ENCODE peak calls at places on chromosomes 16 and 17, in seven cellular contexts. D is cardiac muscle cell; O is IMR-90; Z is CD4-positive, CD25-positive, alpha-beta regulatory T cell; E is GM23248; V is endodermal cell; B is body of pancreas. T is an unnamed sample. For H3K27me3 and H3K4me1, the result is how much of the 10 kb centered on the place peaks cover.

GRCh38 chr17:3447625-3448024 is 14.0 kb upstream of the OR1E2 start:
- DNase-seq in D (peak), O (no peak), Z (no peak), E (peak), V (peak), B (no peak), T (no peak)

GRCh38 chr17:7293821-7294613 is 422 bp downstream of the YBX2 start:
- DNase-seq in D (no peak), O (no peak), Z (no peak), E (no peak), V (peak), B (peak), T (no peak)

GRCh38 chr16:7137560-7138330 is 194.9 kb upstream of the RBFOX1 start:
- DNase-seq in D (no peak), O (no peak), Z (no peak), E (peak), V (no peak), B (no peak), T (no peak)

GRCh38 chr17:79043931-79044320 is 20.0 kb downstream of the C1QTNF1 start:
- DNase-seq in D (no peak), O (no peak), Z (no peak), E (no peak), V (no peak), B (no peak), T (no peak)

GRCh38 chr16:88846088-88846487 is 10.7 kb downstream of the GALNS start:
- DNase-seq in D (peak), O (peak), Z (no peak), E (peak), V (no peak), B (no peak), T (no peak)

GRCh38 chr16:10828851-10829331 is 10.3 kb upstream of the TVP23A start:
- DNase-seq in D (peak), O (peak), Z (no peak), E (peak), V (peak), B (peak), T (peak)

GRCh38 chr16:2151188-2152091 is 3.0 kb downstream of the RAB26 start:
- DNase-seq in D (no peak), O (no peak), Z (no peak), E (no peak), V (peak), B (no peak), T (no peak)

GRCh38 chr16:2682209-2683021 is at the start of gene KCTD5:
- DNase-seq in D (peak), O (peak), Z (peak), E (peak), V (peak), B (peak), T (peak)

GRCh38 chr16:76474048-76474447 is 196.8 kb downstream of the CNTNAP4 start:
- DNase-seq in D (no peak), O (no peak), Z (no peak), E (no peak), V (peak), B (no peak), T (no peak)

GRCh38 chr16:74700206-74701040 is at the start of gene MLKL:
- DNase-seq in D (peak), O (peak), Z (peak), E (peak), V (peak), B (peak), T (peak)

GRCh38 chr16:11067266-11067665 is 122.9 kb downstream of the CLEC16A start:
- DNase-seq in D (no peak), O (no peak), Z (no peak), E (no peak), V (no peak), B (no peak), T (no peak)

GRCh38 chr17:18143044-18143936 is 34.7 kb downstream of the MYO15A start:
- DNase-seq in D (peak), O (peak), Z (no peak), E (peak), V (peak), B (no peak), T (no peak)

GRCh38 chr16:52861614-52862022 is 191.1 kb downstream of the CHD9NB start:
- DNase-seq in D (peak), O (no peak), Z (no peak), E (peak), V (peak), B (peak), T (no peak)

GRCh38 chr16:67170168-67170947 is at the start of gene NOL3:
- DNase-seq in D (peak), O (peak), Z (no peak), E (peak), V (peak), B (peak), T (peak)

GRCh38 chr16:28821874-28822519 is 802 bp upstream of the ATXN2L start:
- DNase-seq in D (no peak), O (no peak), Z (no peak), E (peak), V (peak), B (no peak), T (no peak)

GRCh38 chr17:44045493-44045892 is 21.0 kb downstream of the LSM12 start:
- DNase-seq in D (no peak), O (no peak), Z (no peak), E (no peak), V (no peak), B (no peak), T (no peak)

GRCh38 chr16:81318711-81319110 is 3.9 kb downstream of the GAN start:
- DNase-seq in D (no peak), O (no peak), Z (no peak), E (peak), V (peak), B (no peak), T (no peak)

GRCh38 chr17:60248618-60249516 is 99.1 kb downstream of the CA4 start:
- DNase-seq in D (no peak), O (peak), Z (no peak), E (no peak), V (no peak), B (no peak), T (no peak)

GRCh38 chr17:16649585-16649984 is 4.1 kb downstream of the ZNF624 start:
- DNase-seq in D (no peak), O (no peak), Z (no peak), E (no peak), V (no peak), B (no peak), T (no peak)

GRCh38 chr16:53664724-53665345 is 38.8 kb downstream of the RPGRIP1L start:
- DNase-seq in D (peak), O (peak), Z (no peak), E (peak), V (no peak), B (peak), T (no peak)

GRCh38 chr16:85430523-85431381 is 182.4 kb upstream of the GSE1 start:
- DNase-seq in D (no peak), O (no peak), Z (no peak), E (no peak), V (peak), B (no peak), T (no peak)

GRCh38 chr16:10971560-10971961 is 27.2 kb downstream of the CLEC16A start:
- DNase-seq in D (peak), O (peak), Z (no peak), E (peak), V (peak), B (peak), T (no peak)

GRCh38 chr17:70791748-70792443 is 622.6 kb downstream of the KCNJ2 start:
- DNase-seq in D (no peak), O (no peak), Z (no peak), E (no peak), V (no peak), B (no peak), T (no peak)

GRCh38 chr16:67537636-67538591 is 9.3 kb downstream of the RIPOR1 start:
- DNase-seq in D (peak), O (no peak), Z (peak), E (peak), V (peak), B (peak), T (peak)

GRCh38 chr16:15976929-15977637 is 27.7 kb downstream of the ABCC1 start:
- DNase-seq in D (peak), O (peak), Z (no peak), E (peak), V (no peak), B (no peak), T (peak)

GRCh38 chr17:36807496-36808180 is 129.6 kb upstream of the LHX1 start:
- DNase-seq in D (no peak), O (no peak), Z (no peak), E (no peak), V (peak), B (no peak), T (no peak)

GRCh38 chr16:69314534-69314933 is 3.4 kb downstream of the VPS4A start:
- DNase-seq in D (no peak), O (no peak), Z (no peak), E (no peak), V (no peak), B (no peak), T (no peak)

GRCh38 chr17:32794533-32795246 is 82.2 kb downstream of the MYO1D start:
- DNase-seq in D (no peak), O (no peak), Z (no peak), E (no peak), V (no peak), B (peak), T (no peak)

GRCh38 chr17:78357177-78357586 is 2.7 kb downstream of the SOCS3 start:
- DNase-seq in D (peak), O (peak), Z (no peak), E (peak), V (no peak), B (peak), T (no peak)

GRCh38 chr17:39221572-39221971 is 4.2 kb downstream of the STAC2 start:
- DNase-seq in D (no peak), O (no peak), Z (no peak), E (no peak), V (peak), B (no peak), T (no peak)

GRCh38 chr17:39222151-39222550 is 3.6 kb downstream of the STAC2 start:
- DNase-seq in D (no peak), O (no peak), Z (no peak), E (no peak), V (peak), B (no peak), T (no peak)

GRCh38 chr17:39223907-39224777 is 1.6 kb downstream of the STAC2 start:
- DNase-seq in D (no peak), O (no peak), Z (no peak), E (no peak), V (peak), B (no peak), T (no peak)

GRCh38 chr17:39224778-39225307 is 902 bp downstream of the STAC2 start:
- DNase-seq in D (no peak), O (no peak), Z (no peak), E (no peak), V (peak), B (no peak), T (no peak)

GRCh38 chr17:39222866-39223834 is 2.6 kb downstream of the STAC2 start:
- DNase-seq in D (no peak), O (no peak), Z (no peak), E (no peak), V (peak), B (no peak), T (no peak)
- H3K27me3 ChIP-seq in D (half or more), O (half or more), Z (under half), E (under half), V (half or more), B (under half), T (under half)

GRCh38 chr16:9495824-9496223 is 404.4 kb downstream of the HAPSTR1 start:
- DNase-seq in D (no peak), O (no peak), Z (no peak), E (no peak), V (no peak), B (no peak), T (no peak)
- H3K4me1 ChIP-seq in D (under half), O (under half), Z (under half), E (under half), V (under half), B (under half), T (under half)

GRCh38 chr17:47792457-47792856 is 29.1 kb downstream of the OSBPL7 start:
- DNase-seq in D (no peak), O (no peak), Z (no peak), E (no peak), V (no peak), B (no peak), T (no peak)

GRCh38 chr17:47785538-47786123 is 36.0 kb downstream of the OSBPL7 start:
- DNase-seq in D (peak), O (peak), Z (no peak), E (peak), V (peak), B (no peak), T (no peak)

GRCh38 chr17:47792979-47793378 is 28.6 kb downstream of the OSBPL7 start:
- DNase-seq in D (no peak), O (no peak), Z (no peak), E (no peak), V (no peak), B (no peak), T (no peak)

GRCh38 chr17:47789611-47790520 is 31.7 kb downstream of the OSBPL7 start:
- DNase-seq in D (peak), O (peak), Z (no peak), E (peak), V (peak), B (peak), T (peak)

GRCh38 chr17:47791025-47791424 is 30.6 kb downstream of the OSBPL7 start:
- DNase-seq in D (no peak), O (no peak), Z (no peak), E (no peak), V (peak), B (no peak), T (no peak)
- H3K27me3 ChIP-seq in D (half or more), O (half or more), Z (under half), E (half or more), V (half or more), B (under half), T (under half)

GRCh38 chr17:77324227-77324626 is 183.5 kb downstream of the SEC14L1 start:
- DNase-seq in D (no peak), O (no peak), Z (no peak), E (no peak), V (peak), B (no peak), T (peak)
- H3K4me1 ChIP-seq in D (under half), O (under half), Z (under half), E (under half), V (under half), B (under half), T (under half)

GRCh38 chr17:61400786-61401279 is 1.2 kb downstream of the TBX2 start:
- DNase-seq in D (peak), O (no peak), Z (no peak), E (peak), V (peak), B (no peak), T (no peak)
- H3K27me3 ChIP-seq in D (under half), O (under half), Z (under half), E (under half), V (half or more), B (half or more), T (half or more)

DNA sequence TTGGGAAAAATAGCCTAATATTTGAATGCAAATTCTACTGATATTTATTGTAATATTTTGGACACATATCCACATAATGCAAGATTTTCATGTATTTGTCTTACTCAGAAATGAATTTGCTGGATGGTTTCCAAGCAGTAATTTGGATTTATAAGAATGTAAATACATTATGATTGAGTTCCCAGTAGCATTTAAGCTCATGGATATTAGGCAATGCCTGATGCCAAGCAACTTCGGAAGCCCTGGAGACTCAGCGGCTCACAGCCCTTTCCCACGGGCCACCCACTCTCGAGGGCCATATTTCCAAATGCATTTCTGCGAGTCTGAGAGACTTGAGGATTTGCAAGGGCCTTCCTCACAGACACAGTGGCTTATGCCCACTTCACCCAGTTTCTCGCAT is 62.1 kb upstream of the MYOCD start:
- DNase-seq in D (no peak), O (peak), Z (no peak), E (no peak), V (no peak), B (no peak), T (no peak)
- H3K4me1 ChIP-seq in D (under half), O (under half), Z (under half), E (under half), V (under half), B (under half), T (under half)

GRCh38 chr16:19411298-19411697 is 6.4 kb upstream of the TMC5 start:
- DNase-seq in D (no peak), O (no peak), Z (no peak), E (no peak), V (no peak), B (no peak), T (no peak)

GRCh38 chr16:19417640-19418039 is at the start of gene TMC5:
- DNase-seq in D (no peak), O (no peak), Z (no peak), E (no peak), V (no peak), B (no peak), T (no peak)

GRCh38 chr16:19418200-19418599 is 517 bp downstream of the TMC5 start:
- DNase-seq in D (no peak), O (no peak), Z (no peak), E (no peak), V (no peak), B (no peak), T (no peak)

GRCh38 chr16:19415918-19416317 is 1.8 kb upstream of the TMC5 start:
- DNase-seq in D (no peak), O (no peak), Z (no peak), E (no peak), V (no peak), B (no peak), T (no peak)

DNA sequence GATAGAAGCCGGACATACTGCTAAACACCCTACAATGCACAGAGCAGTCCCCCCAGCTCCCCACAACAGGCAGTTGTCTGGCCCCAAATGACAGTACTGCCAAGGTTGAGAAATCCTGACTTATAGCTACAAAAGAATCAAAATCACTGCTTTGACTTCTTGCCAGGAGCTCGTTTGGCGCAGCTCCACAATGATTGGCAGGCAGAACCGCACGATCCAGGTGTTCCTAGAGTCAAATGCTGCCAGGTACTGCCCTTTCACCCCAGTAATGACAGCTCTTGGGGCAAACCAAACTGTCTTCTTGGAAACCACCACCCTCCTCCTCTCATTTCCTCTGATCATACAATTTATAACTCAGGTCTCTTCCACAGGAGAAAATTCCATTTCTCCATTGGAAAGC is 2.2 kb upstream of the TMC5 start:
- DNase-seq in D (no peak), O (no peak), Z (no peak), E (no peak), V (no peak), B (peak), T (no peak)
- H3K27me3 ChIP-seq in D (under half), O (under half), Z (under half), E (under half), V (under half), B (under half), T (under half)

GRCh38 chr17:49399995-49400394 is 14.7 kb downstream of the PHB1 start:
- DNase-seq in D (no peak), O (no peak), Z (no peak), E (no peak), V (peak), B (no peak), T (no peak)
- H3K4me1 ChIP-seq in D (under half), O (under half), Z (under half), E (under half), V (under half), B (under half), T (under half)